ENCODE peak calls at places on chromosomes 1 and 21, in five cellular contexts. N is SJSA1, A is choroid plexus epithelial cell, Z is fibroblast of pulmonary artery, Y is fibroblast of the aortic adventitia. C is an unnamed sample.

GRCh38 chr1:208437416-208437815 is 193.2 kb upstream of the PLXNA2 start:
- DNase-seq in N (peak; percentile 57), Y (peak; percentile 28), A (peak; percentile 14), Z (peak; percentile 8), C (peak; percentile 19)

GRCh38 chr1:237303929-237304328 is 261.9 kb downstream of the RYR2 start:
- DNase-seq in A (no peak), Z (no peak), Y (no peak), N (no peak), C (no peak)

GRCh38 chr1:55128418-55128817 is 86.7 kb downstream of the USP24 start:
- DNase-seq in Z (no peak), Y (no peak), A (no peak), N (no peak), C (no peak)

GRCh38 chr21:34526618-34527290 is 14.7 kb upstream of the KCNE1 start:
- DNase-seq in Z (peak; percentile 100), A (peak; percentile 100), N (peak; percentile 98), Y (peak; percentile 100), C (peak; percentile 100)

GRCh38 chr1:121522061-121522759 is 337.4 kb downstream of the SRGAP2C start:
- DNase-seq in Y (no peak), Z (no peak), N (no peak), A (no peak), C (no peak)

GRCh38 chr1:59703226-59703917 is 111.4 kb upstream of the HOOK1 start:
- DNase-seq in N (peak; percentile 51), Z (peak; percentile 43), A (peak; percentile 73), Y (peak; percentile 83), C (peak; percentile 74)

GRCh38 chr1:218783916-218784315 is 389.8 kb upstream of the LYPLAL1 start:
- DNase-seq in Y (no peak), N (no peak), A (no peak), Z (no peak), C (no peak)

GRCh38 chr1:7641587-7642417 is 129.3 kb upstream of the VAMP3 start:
- DNase-seq in Y (no peak), A (no peak), Z (no peak), N (no peak), C (no peak)

GRCh38 chr1:1299686-1300351 is 7.9 kb downstream of the ACAP3 start:
- DNase-seq in A (no peak), N (no peak), Y (no peak), Z (no peak), C (no peak)

DNA sequence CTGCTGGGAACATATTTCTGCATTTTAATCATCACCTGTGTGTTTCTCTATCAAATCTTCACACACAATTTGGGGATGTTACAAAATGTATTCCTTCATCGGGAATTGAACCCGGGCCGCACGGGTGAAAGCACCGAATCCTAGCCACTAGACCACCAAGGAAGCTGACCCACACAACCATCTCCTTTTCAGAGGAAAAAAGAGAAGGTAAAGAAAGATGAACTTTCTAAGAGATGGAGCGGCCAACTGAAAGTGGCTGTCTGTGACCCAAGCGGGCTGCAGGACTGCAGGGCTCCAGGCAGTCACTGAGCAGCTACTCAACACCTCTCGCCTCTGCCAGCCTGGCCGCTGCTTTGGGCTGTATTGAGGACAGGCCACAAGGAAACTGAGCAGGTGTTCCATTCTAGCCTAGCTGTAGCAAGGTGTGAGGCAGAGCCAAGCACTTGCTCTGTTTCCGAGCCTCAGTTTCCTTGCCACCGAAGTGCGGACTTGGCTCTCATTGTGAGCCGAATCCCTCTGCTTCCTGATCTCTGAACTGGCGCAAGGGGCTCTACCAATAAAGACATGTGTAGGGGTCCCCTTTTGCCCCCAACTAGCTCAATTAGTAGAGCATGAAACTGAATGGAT is 156.9 kb upstream of the NBPF11 start:
- DNase-seq in Y (peak; percentile 27), N (no peak), Z (no peak), A (no peak), C (no peak)
- H3K4me3 ChIP-seq in Y (no peak overlapping the region), N (no peak overlapping the region), Z (no peak overlapping the region), A (no peak overlapping the region), C (peak overlapping the region; percentile 26)

DNA sequence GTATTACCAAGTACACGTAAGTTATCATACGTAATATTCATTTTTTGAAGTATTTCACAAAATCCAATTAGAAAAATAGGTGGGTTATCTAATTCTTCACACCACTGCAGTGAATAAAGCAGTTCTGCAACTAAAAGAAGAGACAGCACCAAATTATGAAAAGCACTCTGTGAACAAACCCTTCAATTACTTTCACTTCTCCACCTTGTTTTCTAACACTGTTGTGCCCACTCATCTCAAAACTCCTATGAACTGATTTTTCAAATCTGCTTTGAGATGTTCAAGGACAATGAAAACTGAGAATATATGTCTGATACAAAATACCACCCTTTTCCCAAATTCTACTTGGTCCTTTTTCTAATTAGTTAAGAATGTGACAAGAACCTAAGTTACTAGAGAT is 39.4 kb downstream of the LTN1 start:
- DNase-seq in Y (no peak), A (no peak), N (no peak), Z (no peak), C (no peak)
- H3K4me3 ChIP-seq in Y (no peak overlapping the region), A (no peak overlapping the region), N (no peak overlapping the region), Z (no peak overlapping the region), C (no peak overlapping the region)

GRCh38 chr1:87685366-87686136 is 356.9 kb downstream of the LMO4 start:
- DNase-seq in A (peak; percentile 34), N (no peak), Z (peak; percentile 27), Y (no peak), C (peak; percentile 44)
- H3K4me3 ChIP-seq in A (peak overlapping the region; percentile 1), N (no peak overlapping the region), Z (no peak overlapping the region), Y (no peak overlapping the region), C (peak overlapping the region; percentile 29)

GRCh38 chr1:166920561-166921475 is 44.8 kb upstream of the TADA1 start:
- DNase-seq in Z (peak; percentile 3), Y (no peak), N (no peak), A (no peak), C (no peak)
- H3K4me3 ChIP-seq in Z (no peak overlapping the region), Y (no peak overlapping the region), N (no peak overlapping the region), A (peak overlapping the region; percentile 29), C (peak overlapping the region; percentile 18)

DNA sequence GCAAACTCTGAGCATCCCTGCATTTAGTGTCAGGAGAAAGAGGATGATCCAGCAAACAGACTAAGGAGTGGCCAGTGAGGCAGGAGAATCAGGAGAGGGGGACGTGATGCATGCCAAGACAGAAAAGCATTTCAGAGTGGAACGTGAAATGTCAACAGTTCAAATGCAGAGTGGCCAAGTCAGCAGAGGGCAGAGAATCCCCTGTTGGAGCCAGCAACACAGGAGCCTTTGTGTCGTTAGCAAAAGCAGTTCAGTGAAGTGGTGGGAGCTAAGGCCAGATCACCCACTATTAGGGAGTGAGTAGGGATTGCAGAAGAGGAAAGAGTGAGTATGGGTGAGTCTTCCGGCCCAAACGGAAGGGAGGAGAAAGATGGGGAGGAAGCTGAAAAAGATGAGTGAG is 6.6 kb upstream of the FCRL6 start:
- DNase-seq in A (no peak), N (no peak), Y (no peak), Z (no peak), C (no peak)
- H3K4me3 ChIP-seq in A (no peak overlapping the region), N (no peak overlapping the region), Y (no peak overlapping the region), Z (no peak overlapping the region), C (no peak overlapping the region)

DNA sequence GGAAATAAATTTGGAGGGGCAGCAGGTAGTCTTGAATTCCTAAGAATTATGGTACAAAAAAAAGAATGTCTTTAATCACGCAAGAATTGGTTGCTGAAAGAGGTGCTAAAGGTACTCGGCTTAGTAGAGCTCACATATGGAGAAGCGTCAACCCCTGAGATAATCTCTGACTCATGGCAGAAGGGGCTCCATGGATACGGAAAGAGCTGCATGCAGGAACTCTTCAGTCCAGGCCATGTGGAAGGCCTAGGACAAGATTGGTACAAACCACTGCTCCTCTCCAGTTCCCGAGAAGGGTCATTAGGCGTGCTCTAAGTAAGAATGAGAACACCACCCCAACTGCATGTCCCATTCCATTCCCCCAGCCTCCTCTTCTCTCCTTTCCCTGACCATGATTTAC is 10.8 kb downstream of the GJA8 start:
- DNase-seq in N (no peak), A (no peak), Z (no peak), Y (no peak), C (no peak)
- H3K4me3 ChIP-seq in N (no peak overlapping the region), A (no peak overlapping the region), Z (no peak overlapping the region), Y (no peak overlapping the region), C (no peak overlapping the region)

GRCh38 chr1:3651939-3652537 is at the start of gene TP73:
- DNase-seq in Y (no peak), A (no peak), Z (no peak), N (peak; percentile 32), C (no peak)

GRCh38 chr1:3653286-3653618 is 936 bp downstream of the TP73 start:
- DNase-seq in Z (no peak), Y (no peak), A (no peak), N (no peak), C (no peak)

GRCh38 chr1:3654549-3655281 is 2.4 kb downstream of the TP73 start:
- DNase-seq in N (no peak), A (no peak), Z (no peak), Y (no peak), C (no peak)

GRCh38 chr1:3651011-3651938 is 1.0 kb upstream of the TP73 start:
- DNase-seq in Y (no peak), A (no peak), Z (no peak), N (no peak), C (no peak)

DNA sequence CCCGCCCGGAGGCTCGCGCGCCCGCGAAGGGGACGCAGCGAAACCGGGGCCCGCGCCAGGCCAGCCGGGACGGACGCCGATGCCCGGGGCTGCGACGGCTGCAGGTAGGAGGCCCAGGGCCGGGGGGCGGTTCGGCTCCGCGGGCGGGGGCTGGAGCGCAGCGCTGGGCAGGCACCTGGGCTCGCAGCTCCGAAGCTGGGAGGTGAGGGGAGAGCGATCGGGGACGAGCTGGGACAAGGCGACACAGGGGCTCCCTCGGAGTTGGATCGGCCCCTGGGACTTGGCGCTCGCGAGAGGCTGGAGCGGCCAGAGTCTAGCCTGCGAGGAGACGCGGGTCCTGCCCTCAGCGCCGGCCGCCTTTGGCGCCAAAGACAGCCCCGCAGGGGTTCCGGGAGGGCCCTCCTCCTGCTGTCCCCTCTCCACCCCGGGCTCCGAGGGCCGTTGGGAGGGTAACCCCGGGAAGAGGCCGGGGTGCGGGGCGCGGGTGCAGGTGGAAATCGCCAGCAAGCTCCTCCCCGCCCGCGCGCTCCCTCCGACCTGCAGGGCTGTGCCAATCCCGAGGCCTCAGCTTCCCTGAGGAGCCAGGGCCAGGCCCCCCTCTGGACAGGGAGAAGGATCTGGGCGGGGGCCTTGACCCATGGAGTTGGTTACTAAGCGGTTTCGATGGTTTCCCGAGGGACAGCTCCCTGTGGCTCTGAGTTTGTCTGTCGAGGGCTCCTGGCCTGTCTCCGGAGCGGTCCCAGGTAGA is 396 bp downstream of the TP73 start:
- DNase-seq in Z (no peak), A (no peak), N (no peak), Y (no peak), C (no peak)
- H3K4me3 ChIP-seq in Z (no peak overlapping the region), A (no peak overlapping the region), N (peak overlapping the region; percentile 52), Y (no peak overlapping the region), C (no peak overlapping the region)

DNA sequence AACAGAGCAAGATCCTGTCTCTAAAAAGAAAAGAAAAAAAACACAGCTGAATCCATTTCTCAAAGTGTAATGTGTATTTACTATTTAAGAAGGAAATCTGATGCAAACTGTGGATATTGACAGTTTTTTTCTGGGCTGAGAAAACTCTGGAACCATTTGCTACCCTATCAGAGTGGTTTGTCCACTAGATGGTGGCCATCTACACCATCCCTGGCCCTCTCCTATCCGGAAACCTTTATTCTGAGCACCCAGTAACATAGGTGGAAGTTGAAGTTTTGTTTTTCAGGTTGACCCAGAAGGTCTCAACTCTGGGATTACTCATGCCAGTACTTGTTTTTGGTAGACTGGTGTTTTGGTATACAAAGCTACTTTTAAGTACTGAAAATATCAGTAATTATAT is 20.2 kb downstream of the ECHDC2 start:
- DNase-seq in N (no peak), Z (no peak), A (no peak), Y (no peak), C (no peak)
- H3K4me3 ChIP-seq in N (no peak overlapping the region), Z (no peak overlapping the region), A (no peak overlapping the region), Y (no peak overlapping the region), C (no peak overlapping the region)